ENCODE peak calls at places on chromosomes 16 and 17, in ten cellular contexts. L, Y, W, E, U, V, I, Q, D and A are unnamed samples.

GRCh38 chr17:37220609-37220953 is 155.2 kb upstream of the C17orf78 start:
- DNase-seq in L (no peak), Y (no peak), W (peak; percentile 5), E (no peak), U (no peak), V (peak; percentile 6), I (no peak), Q (no peak), D (peak; percentile 55), A (peak; percentile 54)

GRCh38 chr17:59844884-59845594 is 47.7 kb downstream of the TUBD1 start:
- DNase-seq in L (no peak), Y (no peak), W (no peak), E (no peak), U (no peak), V (no peak), I (no peak), Q (peak; percentile 38), D (no peak), A (no peak)

GRCh38 chr16:88881090-88881580 is 14.7 kb upstream of the PABPN1L start:
- DNase-seq in L (no peak), Y (no peak), W (no peak), E (no peak), U (no peak), V (no peak), I (no peak), Q (no peak), D (no peak), A (no peak)

GRCh38 chr17:39828443-39828842 is 35.7 kb downstream of the IKZF3 start:
- DNase-seq in L (no peak), Y (no peak), W (no peak), E (no peak), U (no peak), V (no peak), I (no peak), Q (no peak), D (no peak), A (no peak)

GRCh38 chr17:4808378-4808767 is 1.4 kb downstream of the PLD2 start:
- DNase-seq in L (no peak), Y (no peak), W (no peak), E (no peak), U (no peak), V (no peak), I (no peak), Q (no peak), D (no peak), A (no peak)

GRCh38 chr17:51926448-51926847 is 232.1 kb downstream of the CA10 start:
- DNase-seq in L (no peak), Y (no peak), W (no peak), E (no peak), U (no peak), V (no peak), I (no peak), Q (no peak), D (no peak), A (no peak)

GRCh38 chr16:86569843-86570447 is 3.3 kb downstream of the FOXC2 start:
- DNase-seq in L (no peak), Y (no peak), W (no peak), E (no peak), U (no peak), V (no peak), I (no peak), Q (no peak), D (no peak), A (no peak)

GRCh38 chr17:68595496-68595895 is 5.7 kb downstream of the FAM20A start:
- DNase-seq in L (no peak), Y (no peak), W (no peak), E (no peak), U (no peak), V (no peak), I (no peak), Q (no peak), D (no peak), A (no peak)

GRCh38 chr16:54066451-54067056 is 220.0 kb downstream of the IRX3 start:
- DNase-seq in L (no peak), Y (no peak), W (no peak), E (no peak), U (no peak), V (no peak), I (no peak), Q (no peak), D (no peak), A (no peak)

GRCh38 chr17:18362509-18363020 is 785 bp downstream of the SHMT1 start:
- DNase-seq in L (no peak), Y (no peak), W (no peak), E (no peak), U (no peak), V (no peak), I (no peak), Q (no peak), D (peak; percentile 88), A (no peak)

GRCh38 chr17:19386276-19386863 is 620 bp downstream of the MFAP4 start:
- DNase-seq in L (no peak), Y (no peak), W (no peak), E (no peak), U (no peak), V (no peak), I (no peak), Q (no peak), D (no peak), A (no peak)

GRCh38 chr16:57661936-57662906 is 5.9 kb upstream of the ADGRG3 start:
- DNase-seq in L (no peak), Y (no peak), W (no peak), E (no peak), U (no peak), V (no peak), I (no peak), Q (no peak), D (no peak), A (no peak)

GRCh38 chr17:6523330-6523729 is 33.0 kb downstream of the PITPNM3 start:
- DNase-seq in L (no peak), Y (peak; percentile 52), W (no peak), E (no peak), U (no peak), V (no peak), I (no peak), Q (no peak), D (no peak), A (no peak)

GRCh38 chr17:4156750-4157381 is 13.9 kb downstream of the CYB5D2 start:
- DNase-seq in L (no peak), Y (no peak), W (no peak), E (no peak), U (no peak), V (no peak), I (no peak), Q (no peak), D (no peak), A (no peak)

GRCh38 chr17:80245566-80246265 is 14.9 kb upstream of the RNF213 start:
- DNase-seq in L (no peak), Y (no peak), W (no peak), E (no peak), U (no peak), V (no peak), I (no peak), Q (no peak), D (no peak), A (no peak)

GRCh38 chr17:31558748-31559646 is 167.5 kb downstream of the RAB11FIP4 start:
- DNase-seq in L (peak; percentile 0), Y (no peak), W (peak; percentile 42), E (peak; percentile 47), U (peak; percentile 22), V (peak; percentile 39), I (peak; percentile 10), Q (no peak), D (peak; percentile 66), A (peak; percentile 40)

GRCh38 chr16:51155901-51156810 is 5.1 kb upstream of the SALL1 start:
- DNase-seq in L (no peak), Y (no peak), W (no peak), E (no peak), U (no peak), V (no peak), I (no peak), Q (no peak), D (no peak), A (no peak)

GRCh38 chr17:82536220-82537201 is 17.0 kb downstream of the FOXK2 start:
- DNase-seq in L (no peak), Y (no peak), W (no peak), E (no peak), U (no peak), V (no peak), I (no peak), Q (no peak), D (no peak), A (no peak)

GRCh38 chr17:42456223-42457106 is 2.2 kb upstream of the ATP6V0A1 start:
- DNase-seq in L (no peak), Y (no peak), W (no peak), E (no peak), U (no peak), V (peak; percentile 76), I (no peak), Q (no peak), D (no peak), A (peak; percentile 80)

GRCh38 chr17:43338886-43339516 is 59.8 kb upstream of the ARL4D start:
- DNase-seq in L (peak; percentile 39), Y (no peak), W (peak; percentile 66), E (peak; percentile 37), U (peak; percentile 44), V (peak; percentile 50), I (no peak), Q (peak; percentile 43), D (peak; percentile 88), A (peak; percentile 62)

GRCh38 chr17:34579979-34580684 is 750 bp downstream of the TMEM132E start:
- DNase-seq in L (no peak), Y (no peak), W (no peak), E (no peak), U (no peak), V (no peak), I (no peak), Q (no peak), D (peak; percentile 69), A (no peak)

GRCh38 chr17:70239391-70239826 is 70.1 kb downstream of the KCNJ2 start:
- DNase-seq in L (no peak), Y (no peak), W (no peak), E (no peak), U (no peak), V (no peak), I (no peak), Q (no peak), D (no peak), A (no peak)

GRCh38 chr17:5583426-5584382 is 605 bp downstream of the NLRP1 start:
- DNase-seq in L (no peak), Y (no peak), W (no peak), E (no peak), U (no peak), V (peak; percentile 10), I (no peak), Q (no peak), D (no peak), A (no peak)

GRCh38 chr16:28935924-28936783 is 4.4 kb downstream of the CD19 start:
- DNase-seq in L (no peak), Y (no peak), W (peak; percentile 81), E (peak; percentile 68), U (peak; percentile 80), V (peak; percentile 84), I (peak; percentile 45), Q (peak; percentile 70), D (peak; percentile 69), A (peak; percentile 81)

GRCh38 chr16:86993426-86994110 is 323.6 kb downstream of the C16orf95 start:
- DNase-seq in L (no peak), Y (no peak), W (no peak), E (no peak), U (no peak), V (no peak), I (no peak), Q (no peak), D (no peak), A (no peak)

GRCh38 chr16:81174644-81175324 is 63.7 kb upstream of the BCO1 start:
- DNase-seq in L (no peak), Y (no peak), W (no peak), E (no peak), U (no peak), V (no peak), I (no peak), Q (no peak), D (no peak), A (no peak)

GRCh38 chr17:78432929-78433727 is 54.7 kb downstream of the PGS1 start:
- DNase-seq in L (no peak), Y (no peak), W (no peak), E (no peak), U (no peak), V (no peak), I (no peak), Q (no peak), D (no peak), A (no peak)

GRCh38 chr17:17675925-17676534 is 5.2 kb upstream of the RAI1 start:
- DNase-seq in L (no peak), Y (no peak), W (peak; percentile 20), E (no peak), U (no peak), V (peak; percentile 15), I (no peak), Q (peak; percentile 20), D (no peak), A (peak; percentile 66)